ENCODE peak calls at places on chromosomes 4 and X, in seven cellular contexts. One of them, this sample, is unnamed.

GRCh38 chrX:34813618-34814017 is 129.0 kb upstream of the FAM47B start:
- DNase-seq in epithelial cell of esophagus: peak; percentile 36
- DNase-seq in lower leg skin: no peak
- DNase-seq in foreskin fibroblast: peak; percentile 47
- DNase-seq in HCT116: no peak
- DNase-seq in brain microvascular endothelial cell: peak; percentile 32
- DNase-seq in prostate gland: no peak
- DNase-seq in this sample: no peak

GRCh38 chr4:146776691-146777090 is 138.0 kb downstream of the POU4F2 start:
- DNase-seq in foreskin fibroblast: no peak
- DNase-seq in epithelial cell of esophagus: no peak
- DNase-seq in HCT116: no peak
- DNase-seq in prostate gland: no peak
- DNase-seq in brain microvascular endothelial cell: no peak
- DNase-seq in lower leg skin: peak; percentile 80
- DNase-seq in this sample: no peak

GRCh38 chr4:40337081-40337480 is 1.9 kb downstream of the CHRNA9 start:
- DNase-seq in HCT116: no peak
- DNase-seq in lower leg skin: no peak
- DNase-seq in brain microvascular endothelial cell: no peak
- DNase-seq in epithelial cell of esophagus: no peak
- DNase-seq in foreskin fibroblast: no peak
- DNase-seq in prostate gland: no peak
- DNase-seq in this sample: no peak

GRCh38 chr4:187236491-187236890 is 512.8 kb upstream of the FAT1 start:
- DNase-seq in prostate gland: no peak
- DNase-seq in HCT116: no peak
- DNase-seq in lower leg skin: no peak
- DNase-seq in epithelial cell of esophagus: peak; percentile 74
- DNase-seq in foreskin fibroblast: peak; percentile 51
- DNase-seq in brain microvascular endothelial cell: peak; percentile 61
- DNase-seq in this sample: peak; percentile 68

GRCh38 chrX:107978707-107979307 is 3.4 kb downstream of the TEX13B start:
- DNase-seq in prostate gland: no peak
- DNase-seq in brain microvascular endothelial cell: peak; percentile 12
- DNase-seq in lower leg skin: no peak
- DNase-seq in HCT116: peak; percentile 12
- DNase-seq in foreskin fibroblast: peak; percentile 57
- DNase-seq in epithelial cell of esophagus: peak; percentile 30
- DNase-seq in this sample: no peak

GRCh38 chr4:167956676-167957075 is 135.7 kb upstream of the ANXA10 start:
- DNase-seq in epithelial cell of esophagus: peak; percentile 43
- DNase-seq in foreskin fibroblast: peak; percentile 62
- DNase-seq in lower leg skin: no peak
- DNase-seq in HCT116: no peak
- DNase-seq in prostate gland: no peak
- DNase-seq in brain microvascular endothelial cell: no peak
- DNase-seq in this sample: no peak

GRCh38 chr4:105710012-105710600 is 1.5 kb downstream of the GSTCD start:
- DNase-seq in epithelial cell of esophagus: no peak
- DNase-seq in HCT116: no peak
- DNase-seq in lower leg skin: no peak
- DNase-seq in foreskin fibroblast: no peak
- DNase-seq in brain microvascular endothelial cell: no peak
- DNase-seq in prostate gland: no peak
- DNase-seq in this sample: no peak

GRCh38 chr4:24992968-24993367 is 37.8 kb downstream of the LGI2 start:
- DNase-seq in HCT116: no peak
- DNase-seq in brain microvascular endothelial cell: no peak
- DNase-seq in foreskin fibroblast: no peak
- DNase-seq in lower leg skin: no peak
- DNase-seq in prostate gland: no peak
- DNase-seq in epithelial cell of esophagus: no peak
- DNase-seq in this sample: no peak

GRCh38 chrX:105018865-105019264 is 201.6 kb downstream of the TEX13A start:
- DNase-seq in prostate gland: no peak
- DNase-seq in lower leg skin: no peak
- DNase-seq in foreskin fibroblast: peak; percentile 4
- DNase-seq in HCT116: no peak
- DNase-seq in brain microvascular endothelial cell: no peak
- DNase-seq in epithelial cell of esophagus: no peak
- DNase-seq in this sample: no peak

GRCh38 chr4:56958111-56958517 is 19.3 kb downstream of the NOA1 start:
- DNase-seq in lower leg skin: peak; percentile 97
- DNase-seq in brain microvascular endothelial cell: peak; percentile 97
- DNase-seq in HCT116: no peak
- DNase-seq in epithelial cell of esophagus: peak; percentile 97
- DNase-seq in foreskin fibroblast: peak; percentile 95
- DNase-seq in prostate gland: peak; percentile 72
- DNase-seq in this sample: no peak

GRCh38 chr4:176794151-176794550 is 1.4 kb upstream of the VEGFC start:
- DNase-seq in brain microvascular endothelial cell: peak; percentile 89
- DNase-seq in HCT116: no peak
- DNase-seq in epithelial cell of esophagus: peak; percentile 91
- DNase-seq in foreskin fibroblast: peak; percentile 92
- DNase-seq in lower leg skin: no peak
- DNase-seq in prostate gland: no peak
- DNase-seq in this sample: peak; percentile 71

GRCh38 chr4:78585633-78586032 is 34.1 kb downstream of the ANXA3 start:
- DNase-seq in HCT116: no peak
- DNase-seq in brain microvascular endothelial cell: no peak
- DNase-seq in prostate gland: no peak
- DNase-seq in lower leg skin: no peak
- DNase-seq in epithelial cell of esophagus: no peak
- DNase-seq in foreskin fibroblast: peak; percentile 50
- DNase-seq in this sample: peak; percentile 66

GRCh38 chr4:113445286-113445685 is 316.3 kb downstream of the CAMK2D start:
- DNase-seq in prostate gland: no peak
- DNase-seq in epithelial cell of esophagus: peak; percentile 96
- DNase-seq in HCT116: no peak
- DNase-seq in brain microvascular endothelial cell: peak; percentile 71
- DNase-seq in lower leg skin: peak; percentile 87
- DNase-seq in foreskin fibroblast: peak; percentile 95
- DNase-seq in this sample: peak; percentile 67

GRCh38 chr4:950136-951020 is 18.1 kb downstream of the TMEM175 start:
- DNase-seq in brain microvascular endothelial cell: no peak
- DNase-seq in epithelial cell of esophagus: no peak
- DNase-seq in prostate gland: no peak
- DNase-seq in foreskin fibroblast: no peak
- DNase-seq in lower leg skin: peak; percentile 75
- DNase-seq in HCT116: no peak
- DNase-seq in this sample: no peak

GRCh38 chr4:57492479-57492878 is 382.3 kb upstream of the IGFBP7 start:
- DNase-seq in epithelial cell of esophagus: no peak
- DNase-seq in HCT116: no peak
- DNase-seq in prostate gland: no peak
- DNase-seq in lower leg skin: no peak
- DNase-seq in brain microvascular endothelial cell: peak; percentile 9
- DNase-seq in foreskin fibroblast: no peak
- DNase-seq in this sample: no peak

GRCh38 chr4:154135576-154135975 is 346.7 kb upstream of the SFRP2 start:
- DNase-seq in brain microvascular endothelial cell: no peak
- DNase-seq in prostate gland: no peak
- DNase-seq in foreskin fibroblast: no peak
- DNase-seq in lower leg skin: no peak
- DNase-seq in epithelial cell of esophagus: no peak
- DNase-seq in HCT116: no peak
- DNase-seq in this sample: no peak
- H3K4me3 ChIP-seq in brain microvascular endothelial cell: no peak overlapping the region
- H3K4me3 ChIP-seq in prostate gland: no peak overlapping the region
- H3K4me3 ChIP-seq in foreskin fibroblast: no peak overlapping the region
- H3K4me3 ChIP-seq in lower leg skin: no peak overlapping the region
- H3K4me3 ChIP-seq in epithelial cell of esophagus: no peak overlapping the region
- H3K4me3 ChIP-seq in HCT116: no peak overlapping the region
- H3K4me3 ChIP-seq in this sample: no peak overlapping the region

GRCh38 chr4:109205186-109205585 is 97.3 kb downstream of the COL25A1 start:
- DNase-seq in brain microvascular endothelial cell: no peak
- DNase-seq in epithelial cell of esophagus: no peak
- DNase-seq in lower leg skin: no peak
- DNase-seq in prostate gland: no peak
- DNase-seq in foreskin fibroblast: no peak
- DNase-seq in HCT116: no peak
- DNase-seq in this sample: no peak
- TF ChIP-seq CTCF in brain microvascular endothelial cell: no peak
- TF ChIP-seq CTCF in epithelial cell of esophagus: no peak
- TF ChIP-seq CTCF in lower leg skin: no peak
- TF ChIP-seq CTCF in prostate gland: no peak
- TF ChIP-seq CTCF in foreskin fibroblast: no peak
- TF ChIP-seq CTCF in HCT116: no peak
- TF ChIP-seq CTCF in this sample: no peak

GRCh38 chrX:145609951-145610511 is 207.6 kb upstream of the SLITRK2 start:
- DNase-seq in brain microvascular endothelial cell: peak; percentile 54
- DNase-seq in lower leg skin: no peak
- DNase-seq in foreskin fibroblast: peak; percentile 1
- DNase-seq in HCT116: no peak
- DNase-seq in prostate gland: no peak
- DNase-seq in epithelial cell of esophagus: peak; percentile 43
- DNase-seq in this sample: no peak

GRCh38 chrX:145613894-145614293 is 203.7 kb upstream of the SLITRK2 start:
- DNase-seq in lower leg skin: no peak
- DNase-seq in HCT116: no peak
- DNase-seq in brain microvascular endothelial cell: peak; percentile 0
- DNase-seq in foreskin fibroblast: no peak
- DNase-seq in epithelial cell of esophagus: peak; percentile 0
- DNase-seq in prostate gland: no peak
- DNase-seq in this sample: no peak
- H3K4me3 ChIP-seq in lower leg skin: no peak overlapping the region
- H3K4me3 ChIP-seq in HCT116: no peak overlapping the region
- H3K4me3 ChIP-seq in brain microvascular endothelial cell: no peak overlapping the region
- H3K4me3 ChIP-seq in foreskin fibroblast: no peak overlapping the region
- H3K4me3 ChIP-seq in epithelial cell of esophagus: no peak overlapping the region
- H3K4me3 ChIP-seq in prostate gland: no peak overlapping the region
- H3K4me3 ChIP-seq in this sample: no peak overlapping the region

DNA sequence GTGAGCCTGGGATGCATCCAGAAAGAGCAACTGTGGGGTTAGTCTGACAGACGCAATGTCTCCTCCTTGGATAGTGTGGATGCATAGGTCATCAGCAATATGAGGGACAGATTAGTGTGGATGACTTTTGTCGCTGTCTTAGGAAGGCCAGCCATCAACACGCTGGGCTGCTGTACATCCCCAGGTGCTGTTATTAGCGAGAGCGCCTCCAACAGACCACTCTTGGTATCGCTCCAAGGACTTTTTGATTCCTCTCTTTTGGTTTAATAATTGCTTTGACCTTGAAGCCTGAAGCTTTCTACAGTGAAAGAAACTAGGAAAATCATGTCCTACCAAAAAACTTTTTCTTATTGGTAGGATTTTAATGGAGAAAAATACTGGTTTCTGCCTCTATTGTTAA is 76.7 kb downstream of the TMEM131L start:
- DNase-seq in epithelial cell of esophagus: no peak
- DNase-seq in HCT116: no peak
- DNase-seq in prostate gland: no peak
- DNase-seq in foreskin fibroblast: no peak
- DNase-seq in lower leg skin: no peak
- DNase-seq in brain microvascular endothelial cell: no peak
- DNase-seq in this sample: no peak
- TF ChIP-seq CTCF in epithelial cell of esophagus: no peak
- TF ChIP-seq CTCF in HCT116: no peak
- TF ChIP-seq CTCF in prostate gland: no peak
- TF ChIP-seq CTCF in foreskin fibroblast: no peak
- TF ChIP-seq CTCF in lower leg skin: no peak
- TF ChIP-seq CTCF in brain microvascular endothelial cell: peak; percentile 36
- TF ChIP-seq CTCF in this sample: peak; percentile 18

DNA sequence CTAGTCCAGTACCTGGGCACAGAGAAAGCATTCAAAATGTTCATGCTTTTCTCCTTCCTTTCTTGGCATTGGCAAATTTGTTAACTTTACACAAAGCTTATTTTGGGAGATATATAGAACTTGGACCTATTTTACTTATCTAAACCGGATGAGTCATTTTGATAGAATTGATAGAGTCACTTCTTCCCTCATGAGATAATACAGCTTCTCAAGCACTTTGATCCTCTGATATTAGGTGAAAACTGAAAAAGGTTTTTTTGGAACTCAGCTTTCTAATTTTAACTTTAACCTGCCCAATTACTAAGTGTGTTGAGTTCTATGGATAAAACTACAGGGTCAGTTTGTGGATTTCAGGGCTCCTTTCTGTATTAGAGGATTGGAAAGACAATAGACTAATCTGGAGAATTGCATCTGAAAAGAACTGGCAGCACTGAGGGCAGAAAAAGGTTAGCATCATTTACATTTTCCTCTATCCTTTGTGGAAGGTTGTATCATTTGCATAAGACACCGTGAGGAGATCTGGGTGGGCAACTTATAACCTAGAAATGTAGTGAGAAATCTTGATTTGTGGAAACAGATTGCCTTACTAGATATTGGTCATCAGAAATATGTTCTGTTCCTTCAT is 2.4 kb downstream of the WDR44 start:
- DNase-seq in foreskin fibroblast: no peak
- DNase-seq in prostate gland: no peak
- DNase-seq in HCT116: no peak
- DNase-seq in epithelial cell of esophagus: no peak
- DNase-seq in lower leg skin: no peak
- DNase-seq in brain microvascular endothelial cell: no peak
- DNase-seq in this sample: no peak
- H3K4me3 ChIP-seq in foreskin fibroblast: peak overlapping the region; percentile 86
- H3K4me3 ChIP-seq in prostate gland: no peak overlapping the region
- H3K4me3 ChIP-seq in HCT116: no peak overlapping the region
- H3K4me3 ChIP-seq in epithelial cell of esophagus: peak overlapping the region; percentile 80
- H3K4me3 ChIP-seq in lower leg skin: no peak overlapping the region
- H3K4me3 ChIP-seq in brain microvascular endothelial cell: peak overlapping the region; percentile 75
- H3K4me3 ChIP-seq in this sample: peak overlapping the region; percentile 84

GRCh38 chr4:141254326-141254725 is 33.6 kb downstream of the ZNF330 start:
- DNase-seq in lower leg skin: no peak
- DNase-seq in foreskin fibroblast: no peak
- DNase-seq in HCT116: no peak
- DNase-seq in brain microvascular endothelial cell: no peak
- DNase-seq in epithelial cell of esophagus: no peak
- DNase-seq in prostate gland: no peak
- DNase-seq in this sample: no peak
- TF ChIP-seq CTCF in lower leg skin: no peak
- TF ChIP-seq CTCF in foreskin fibroblast: no peak
- TF ChIP-seq CTCF in HCT116: no peak
- TF ChIP-seq CTCF in brain microvascular endothelial cell: peak; percentile 23
- TF ChIP-seq CTCF in epithelial cell of esophagus: peak; percentile 13
- TF ChIP-seq CTCF in prostate gland: no peak
- TF ChIP-seq CTCF in this sample: peak; percentile 26

GRCh38 chrX:2714551-2714950 is 23.5 kb downstream of the CD99 start:
- DNase-seq in HCT116: no peak
- DNase-seq in epithelial cell of esophagus: no peak
- DNase-seq in lower leg skin: no peak
- DNase-seq in brain microvascular endothelial cell: no peak
- DNase-seq in foreskin fibroblast: no peak
- DNase-seq in prostate gland: no peak
- DNase-seq in this sample: no peak

GRCh38 chrX:2712890-2713860 is 22.1 kb downstream of the CD99 start:
- DNase-seq in prostate gland: no peak
- DNase-seq in brain microvascular endothelial cell: no peak
- DNase-seq in epithelial cell of esophagus: no peak
- DNase-seq in lower leg skin: no peak
- DNase-seq in foreskin fibroblast: no peak
- DNase-seq in HCT116: no peak
- DNase-seq in this sample: no peak

GRCh38 chrX:2712428-2712827 is 21.3 kb downstream of the CD99 start:
- DNase-seq in foreskin fibroblast: no peak
- DNase-seq in HCT116: no peak
- DNase-seq in lower leg skin: no peak
- DNase-seq in brain microvascular endothelial cell: no peak
- DNase-seq in prostate gland: no peak
- DNase-seq in epithelial cell of esophagus: no peak
- DNase-seq in this sample: no peak

GRCh38 chrX:2711441-2711840 is 20.3 kb downstream of the CD99 start:
- DNase-seq in epithelial cell of esophagus: no peak
- DNase-seq in foreskin fibroblast: no peak
- DNase-seq in lower leg skin: no peak
- DNase-seq in brain microvascular endothelial cell: no peak
- DNase-seq in prostate gland: no peak
- DNase-seq in HCT116: no peak
- DNase-seq in this sample: no peak

GRCh38 chrX:2715066-2715600 is 24.0 kb downstream of the CD99 start:
- DNase-seq in lower leg skin: no peak
- DNase-seq in epithelial cell of esophagus: no peak
- DNase-seq in brain microvascular endothelial cell: no peak
- DNase-seq in prostate gland: no peak
- DNase-seq in foreskin fibroblast: no peak
- DNase-seq in HCT116: no peak
- DNase-seq in this sample: no peak
- H3K4me3 ChIP-seq in lower leg skin: no peak overlapping the region
- H3K4me3 ChIP-seq in epithelial cell of esophagus: no peak overlapping the region
- H3K4me3 ChIP-seq in brain microvascular endothelial cell: no peak overlapping the region
- H3K4me3 ChIP-seq in prostate gland: no peak overlapping the region
- H3K4me3 ChIP-seq in foreskin fibroblast: no peak overlapping the region
- H3K4me3 ChIP-seq in HCT116: no peak overlapping the region
- H3K4me3 ChIP-seq in this sample: no peak overlapping the region

This sample was measured in retinal pigment epithelial cell.